ENCODE peak calls at places on chromosomes 12 and 14, in six cellular contexts. One of them, this sample, is unnamed.

GRCh38 chr14:33127531-33127930 is 188.9 kb downstream of the NPAS3 start:
- DNase-seq in NCI-H1436: no peak
- DNase-seq in CD8-positive, alpha-beta memory T cell: no peak
- DNase-seq in stimulated activated CD4-positive, alpha-beta T cell treated with anti-CD3 and anti-CD28 coated beads, Interleukin-2, amount 100 ng/mL, for 48 hours: no peak
- DNase-seq in memory B cell: no peak
- DNase-seq in stimulated activated effector memory CD8-positive, alpha-beta T cell treated with anti-CD3 and anti-CD28 coated beads, Interleukin-12 subunit alpha, Interleukin-12 subunit beta, amount 100 ng/mL, for 72 hours: no peak
- DNase-seq in this sample: peak; percentile 5

GRCh38 chr12:95173392-95174251 is 43.6 kb downstream of the FGD6 start:
- DNase-seq in NCI-H1436: no peak
- DNase-seq in stimulated activated CD4-positive, alpha-beta T cell treated with anti-CD3 and anti-CD28 coated beads, Interleukin-2, amount 100 ng/mL, for 48 hours: no peak
- DNase-seq in memory B cell: no peak
- DNase-seq in CD8-positive, alpha-beta memory T cell: no peak
- DNase-seq in stimulated activated effector memory CD8-positive, alpha-beta T cell treated with anti-CD3 and anti-CD28 coated beads, Interleukin-12 subunit alpha, Interleukin-12 subunit beta, amount 100 ng/mL, for 72 hours: no peak
- DNase-seq in this sample: peak; percentile 75

GRCh38 chr14:104724407-104724980 is 465 bp downstream of the ADSS1 start:
- DNase-seq in stimulated activated effector memory CD8-positive, alpha-beta T cell treated with anti-CD3 and anti-CD28 coated beads, Interleukin-12 subunit alpha, Interleukin-12 subunit beta, amount 100 ng/mL, for 72 hours: no peak
- DNase-seq in memory B cell: no peak
- DNase-seq in stimulated activated CD4-positive, alpha-beta T cell treated with anti-CD3 and anti-CD28 coated beads, Interleukin-2, amount 100 ng/mL, for 48 hours: no peak
- DNase-seq in NCI-H1436: no peak
- DNase-seq in CD8-positive, alpha-beta memory T cell: no peak
- DNase-seq in this sample: peak; percentile 31

GRCh38 chr14:39368261-39368959 is 63.8 kb downstream of the FBXO33 start:
- DNase-seq in stimulated activated effector memory CD8-positive, alpha-beta T cell treated with anti-CD3 and anti-CD28 coated beads, Interleukin-12 subunit alpha, Interleukin-12 subunit beta, amount 100 ng/mL, for 72 hours: no peak
- DNase-seq in NCI-H1436: peak; percentile 60
- DNase-seq in CD8-positive, alpha-beta memory T cell: no peak
- DNase-seq in memory B cell: no peak
- DNase-seq in stimulated activated CD4-positive, alpha-beta T cell treated with anti-CD3 and anti-CD28 coated beads, Interleukin-2, amount 100 ng/mL, for 48 hours: peak; percentile 14
- DNase-seq in this sample: peak; percentile 77

GRCh38 chr12:108302034-108302433 is 37.1 kb downstream of the CMKLR1 start:
- DNase-seq in memory B cell: no peak
- DNase-seq in CD8-positive, alpha-beta memory T cell: no peak
- DNase-seq in NCI-H1436: no peak
- DNase-seq in stimulated activated effector memory CD8-positive, alpha-beta T cell treated with anti-CD3 and anti-CD28 coated beads, Interleukin-12 subunit alpha, Interleukin-12 subunit beta, amount 100 ng/mL, for 72 hours: no peak
- DNase-seq in stimulated activated CD4-positive, alpha-beta T cell treated with anti-CD3 and anti-CD28 coated beads, Interleukin-2, amount 100 ng/mL, for 48 hours: no peak
- DNase-seq in this sample: no peak

GRCh38 chr12:67484788-67485480 is 163.6 kb upstream of the DYRK2 start:
- DNase-seq in NCI-H1436: no peak
- DNase-seq in stimulated activated effector memory CD8-positive, alpha-beta T cell treated with anti-CD3 and anti-CD28 coated beads, Interleukin-12 subunit alpha, Interleukin-12 subunit beta, amount 100 ng/mL, for 72 hours: no peak
- DNase-seq in CD8-positive, alpha-beta memory T cell: peak; percentile 19
- DNase-seq in stimulated activated CD4-positive, alpha-beta T cell treated with anti-CD3 and anti-CD28 coated beads, Interleukin-2, amount 100 ng/mL, for 48 hours: no peak
- DNase-seq in memory B cell: no peak
- DNase-seq in this sample: no peak

GRCh38 chr12:56487448-56488040 is 417 bp downstream of the GLS2 start:
- DNase-seq in memory B cell: no peak
- DNase-seq in stimulated activated CD4-positive, alpha-beta T cell treated with anti-CD3 and anti-CD28 coated beads, Interleukin-2, amount 100 ng/mL, for 48 hours: peak; percentile 18
- DNase-seq in stimulated activated effector memory CD8-positive, alpha-beta T cell treated with anti-CD3 and anti-CD28 coated beads, Interleukin-12 subunit alpha, Interleukin-12 subunit beta, amount 100 ng/mL, for 72 hours: no peak
- DNase-seq in CD8-positive, alpha-beta memory T cell: peak; percentile 29
- DNase-seq in NCI-H1436: peak; percentile 17
- DNase-seq in this sample: peak; percentile 21

GRCh38 chr12:107027304-107028053 is 40.5 kb upstream of the MTERF2 start:
- DNase-seq in CD8-positive, alpha-beta memory T cell: peak; percentile 36
- DNase-seq in memory B cell: no peak
- DNase-seq in stimulated activated effector memory CD8-positive, alpha-beta T cell treated with anti-CD3 and anti-CD28 coated beads, Interleukin-12 subunit alpha, Interleukin-12 subunit beta, amount 100 ng/mL, for 72 hours: no peak
- DNase-seq in stimulated activated CD4-positive, alpha-beta T cell treated with anti-CD3 and anti-CD28 coated beads, Interleukin-2, amount 100 ng/mL, for 48 hours: no peak
- DNase-seq in NCI-H1436: peak; percentile 67
- DNase-seq in this sample: peak; percentile 93

GRCh38 chr12:76920182-76921014 is 41.6 kb upstream of the CSRP2 start:
- DNase-seq in NCI-H1436: no peak
- DNase-seq in stimulated activated effector memory CD8-positive, alpha-beta T cell treated with anti-CD3 and anti-CD28 coated beads, Interleukin-12 subunit alpha, Interleukin-12 subunit beta, amount 100 ng/mL, for 72 hours: no peak
- DNase-seq in stimulated activated CD4-positive, alpha-beta T cell treated with anti-CD3 and anti-CD28 coated beads, Interleukin-2, amount 100 ng/mL, for 48 hours: no peak
- DNase-seq in CD8-positive, alpha-beta memory T cell: no peak
- DNase-seq in memory B cell: no peak
- DNase-seq in this sample: no peak

GRCh38 chr12:109502332-109502731 is 24.9 kb downstream of the UBE3B start:
- DNase-seq in CD8-positive, alpha-beta memory T cell: no peak
- DNase-seq in NCI-H1436: no peak
- DNase-seq in stimulated activated effector memory CD8-positive, alpha-beta T cell treated with anti-CD3 and anti-CD28 coated beads, Interleukin-12 subunit alpha, Interleukin-12 subunit beta, amount 100 ng/mL, for 72 hours: no peak
- DNase-seq in stimulated activated CD4-positive, alpha-beta T cell treated with anti-CD3 and anti-CD28 coated beads, Interleukin-2, amount 100 ng/mL, for 48 hours: no peak
- DNase-seq in memory B cell: no peak
- DNase-seq in this sample: no peak

This sample was measured in EH.